ENCODE peak calls at places on chromosomes 16 and 17, in six cellular contexts. H is anterior cingulate cortex, A is kidney glomerular epithelial cell, L is NCI-H510A, W is NCI-H1105, Z is breast epithelium. D is an unnamed sample.

GRCh38 chr17:185445-186138 is 4.1 kb upstream of the DOC2B start:
- DNase-seq in H (no peak), A (no peak), L (no peak), W (no peak), Z (no peak), D (no peak)

GRCh38 chr17:46850688-46851028 is 725 bp upstream of the WNT9B start:
- DNase-seq in H (no peak), A (no peak), L (no peak), W (no peak), Z (no peak), D (no peak)

GRCh38 chr17:62673614-62674362 is 46.3 kb downstream of the MRC2 start:
- DNase-seq in H (no peak), A (no peak), L (no peak), W (no peak), Z (no peak), D (no peak)

GRCh38 chr17:83024205-83024971 is 55.0 kb upstream of the METRNL start:
- DNase-seq in H (no peak), A (no peak), L (no peak), W (no peak), Z (no peak), D (no peak)

GRCh38 chr16:17446661-17447060 is 24.1 kb downstream of the XYLT1 start:
- DNase-seq in H (no peak), A (no peak), L (no peak), W (no peak), Z (no peak), D (no peak)

GRCh38 chr16:47132310-47132709 is 11.4 kb downstream of the NETO2 start:
- DNase-seq in H (no peak), A (no peak), L (no peak), W (no peak), Z (no peak), D (no peak)

GRCh38 chr17:4476512-4477070 is 22.1 kb upstream of the SPNS2 start:
- DNase-seq in H (no peak), A (no peak), L (peak), W (no peak), Z (peak), D (no peak)

GRCh38 chr17:47310186-47310733 is 13.5 kb upstream of the EFCAB13 start:
- DNase-seq in H (no peak), A (no peak), L (no peak), W (no peak), Z (no peak), D (no peak)

GRCh38 chr16:70749006-70749678 is 51.8 kb downstream of the VAC14 start:
- DNase-seq in H (no peak), A (no peak), L (no peak), W (no peak), Z (peak), D (no peak)

D was measured in renal cortical epithelial cell.